ENCODE peak calls at places on chromosomes 5 and 9, in nine cellular contexts. One of them, this sample, is unnamed.

GRCh38 chr9:97332993-97333392 is 25.5 kb downstream of the CCDC180 start:
- DNase-seq in T47D: no peak
- DNase-seq in GM13977: no peak
- DNase-seq in GM23248: no peak
- DNase-seq in lung: no peak
- DNase-seq in BJ: no peak
- DNase-seq in HuH-7: no peak
- DNase-seq in foreskin fibroblast: no peak
- DNase-seq in left kidney: no peak
- DNase-seq in this sample: no peak

GRCh38 chr5:67257063-67257462 is 60.5 kb upstream of the CD180 start:
- DNase-seq in HuH-7: no peak
- DNase-seq in BJ: no peak
- DNase-seq in GM23248: no peak
- DNase-seq in foreskin fibroblast: no peak
- DNase-seq in lung: no peak
- DNase-seq in left kidney: no peak
- DNase-seq in GM13977: no peak
- DNase-seq in T47D: no peak
- DNase-seq in this sample: no peak

GRCh38 chr9:80928697-80929096 is 760.6 kb downstream of the TLE1 start:
- DNase-seq in HuH-7: no peak
- DNase-seq in GM23248: no peak
- DNase-seq in T47D: no peak
- DNase-seq in left kidney: no peak
- DNase-seq in lung: no peak
- DNase-seq in GM13977: no peak
- DNase-seq in foreskin fibroblast: peak; percentile 56
- DNase-seq in BJ: no peak
- DNase-seq in this sample: no peak

GRCh38 chr5:43802119-43802518 is 199.1 kb downstream of the NNT start:
- DNase-seq in HuH-7: no peak
- DNase-seq in BJ: peak; percentile 94
- DNase-seq in GM13977: no peak
- DNase-seq in T47D: no peak
- DNase-seq in foreskin fibroblast: peak; percentile 19
- DNase-seq in left kidney: no peak
- DNase-seq in lung: no peak
- DNase-seq in GM23248: peak; percentile 58
- DNase-seq in this sample: no peak

GRCh38 chr5:137778772-137779564 is 24.8 kb upstream of the HNRNPA0 start:
- DNase-seq in T47D: peak; percentile 69
- DNase-seq in BJ: no peak
- DNase-seq in GM13977: peak; percentile 30
- DNase-seq in left kidney: peak; percentile 75
- DNase-seq in HuH-7: no peak
- DNase-seq in GM23248: peak; percentile 58
- DNase-seq in lung: no peak
- DNase-seq in foreskin fibroblast: peak; percentile 73
- DNase-seq in this sample: no peak

GRCh38 chr5:113245427-113246052 is 189.2 kb downstream of the TSSK1B start:
- DNase-seq in T47D: no peak
- DNase-seq in BJ: no peak
- DNase-seq in GM13977: no peak
- DNase-seq in left kidney: no peak
- DNase-seq in foreskin fibroblast: no peak
- DNase-seq in GM23248: no peak
- DNase-seq in HuH-7: no peak
- DNase-seq in lung: no peak
- DNase-seq in this sample: no peak

GRCh38 chr5:21709766-21710165 is 1143.4 kb downstream of the CDH12 start:
- DNase-seq in GM13977: no peak
- DNase-seq in left kidney: peak; percentile 49
- DNase-seq in lung: no peak
- DNase-seq in HuH-7: no peak
- DNase-seq in GM23248: no peak
- DNase-seq in foreskin fibroblast: no peak
- DNase-seq in T47D: no peak
- DNase-seq in BJ: no peak
- DNase-seq in this sample: no peak

GRCh38 chr9:135060461-135061116 is 26.9 kb upstream of the OLFM1 start:
- DNase-seq in foreskin fibroblast: no peak
- DNase-seq in BJ: no peak
- DNase-seq in T47D: no peak
- DNase-seq in lung: no peak
- DNase-seq in GM13977: no peak
- DNase-seq in GM23248: no peak
- DNase-seq in HuH-7: no peak
- DNase-seq in left kidney: no peak
- DNase-seq in this sample: no peak

GRCh38 chr9:86406366-86406765 is 52.2 kb upstream of the TUT7 start:
- DNase-seq in T47D: peak; percentile 7
- DNase-seq in GM23248: peak; percentile 83
- DNase-seq in HuH-7: no peak
- DNase-seq in foreskin fibroblast: peak; percentile 93
- DNase-seq in BJ: peak; percentile 62
- DNase-seq in left kidney: no peak
- DNase-seq in GM13977: no peak
- DNase-seq in lung: no peak
- DNase-seq in this sample: no peak

GRCh38 chr9:127741831-127742434 is 6.8 kb upstream of the TOR2A start:
- DNase-seq in left kidney: peak; percentile 92
- DNase-seq in T47D: no peak
- DNase-seq in foreskin fibroblast: peak; percentile 84
- DNase-seq in GM13977: no peak
- DNase-seq in HuH-7: peak; percentile 96
- DNase-seq in BJ: no peak
- DNase-seq in lung: peak; percentile 82
- DNase-seq in GM23248: peak; percentile 54
- DNase-seq in this sample: no peak

GRCh38 chr5:101364469-101364868 is 461.4 kb upstream of the ST8SIA4 start:
- DNase-seq in GM13977: no peak
- DNase-seq in GM23248: peak; percentile 19
- DNase-seq in left kidney: peak; percentile 44
- DNase-seq in T47D: peak; percentile 4
- DNase-seq in foreskin fibroblast: peak; percentile 0
- DNase-seq in lung: no peak
- DNase-seq in HuH-7: no peak
- DNase-seq in BJ: no peak
- DNase-seq in this sample: no peak

GRCh38 chr9:73577867-73578266 is 426.2 kb downstream of the ANXA1 start:
- DNase-seq in HuH-7: no peak
- DNase-seq in GM13977: no peak
- DNase-seq in left kidney: peak; percentile 40
- DNase-seq in T47D: no peak
- DNase-seq in foreskin fibroblast: peak; percentile 30
- DNase-seq in GM23248: peak; percentile 6
- DNase-seq in BJ: no peak
- DNase-seq in lung: no peak
- DNase-seq in this sample: no peak

GRCh38 chr5:155092318-155092717 is 78.8 kb downstream of the KIF4B start:
- DNase-seq in GM13977: no peak
- DNase-seq in BJ: no peak
- DNase-seq in left kidney: no peak
- DNase-seq in GM23248: no peak
- DNase-seq in HuH-7: no peak
- DNase-seq in lung: no peak
- DNase-seq in T47D: no peak
- DNase-seq in foreskin fibroblast: peak; percentile 12
- DNase-seq in this sample: no peak

GRCh38 chr9:123424131-123424530 is 68.1 kb downstream of the CRB2 start:
- DNase-seq in left kidney: no peak
- DNase-seq in T47D: no peak
- DNase-seq in HuH-7: no peak
- DNase-seq in BJ: no peak
- DNase-seq in lung: no peak
- DNase-seq in foreskin fibroblast: no peak
- DNase-seq in GM23248: no peak
- DNase-seq in GM13977: no peak
- DNase-seq in this sample: no peak

GRCh38 chr5:160506006-160507004 is 84.7 kb downstream of the PTTG1 start:
- DNase-seq in lung: no peak
- DNase-seq in HuH-7: no peak
- DNase-seq in left kidney: peak; percentile 66
- DNase-seq in GM23248: peak; percentile 65
- DNase-seq in BJ: no peak
- DNase-seq in T47D: no peak
- DNase-seq in foreskin fibroblast: peak; percentile 77
- DNase-seq in GM13977: peak; percentile 49
- DNase-seq in this sample: no peak

GRCh38 chr5:58056546-58056945 is 403.3 kb downstream of the PLK2 start:
- DNase-seq in foreskin fibroblast: peak; percentile 63
- DNase-seq in GM13977: no peak
- DNase-seq in HuH-7: no peak
- DNase-seq in left kidney: no peak
- DNase-seq in lung: no peak
- DNase-seq in BJ: no peak
- DNase-seq in T47D: peak; percentile 26
- DNase-seq in GM23248: peak; percentile 15
- DNase-seq in this sample: no peak

GRCh38 chr9:71703172-71703872 is 65.0 kb downstream of the CEMIP2 start:
- DNase-seq in BJ: no peak
- DNase-seq in GM13977: no peak
- DNase-seq in left kidney: no peak
- DNase-seq in foreskin fibroblast: peak; percentile 48
- DNase-seq in HuH-7: no peak
- DNase-seq in T47D: no peak
- DNase-seq in lung: no peak
- DNase-seq in GM23248: peak; percentile 54
- DNase-seq in this sample: no peak

GRCh38 chr9:137969685-137970084 is 92.1 kb downstream of the CACNA1B start:
- DNase-seq in foreskin fibroblast: no peak
- DNase-seq in left kidney: no peak
- DNase-seq in lung: no peak
- DNase-seq in GM13977: no peak
- DNase-seq in HuH-7: no peak
- DNase-seq in GM23248: no peak
- DNase-seq in BJ: no peak
- DNase-seq in T47D: no peak
- DNase-seq in this sample: no peak